ENCODE peak calls at places on chromosomes 5 and 9, in nine cellular contexts. H is IMR-90; D is uterus; T is CD8-positive, alpha-beta T cell; A is transverse colon; Z is right atrium auricular region; J is kidney; N is aorta; F is tibial artery. M is an unnamed sample.

GRCh38 chr5:129163979-129164378 is 69.4 kb downstream of the ISOC1 start:
- DNase-seq in A (no peak), Z (no peak), J (no peak), T (no peak), N (no peak), D (no peak), F (no peak), H (no peak), M (no peak)

GRCh38 chr5:122354293-122354692 is 42.3 kb downstream of the SNCAIP start:
- DNase-seq in Z (no peak), N (no peak), F (no peak), T (no peak), D (no peak), A (no peak), J (no peak), H (no peak), M (no peak)

GRCh38 chr5:90911169-90911568 is 352.6 kb downstream of the ADGRV1 start:
- DNase-seq in F (no peak), D (no peak), A (no peak), Z (no peak), T (no peak), H (no peak), J (no peak), N (no peak), M (no peak)

GRCh38 chr9:89359636-89360315 is 41.5 kb downstream of the SECISBP2 start:
- DNase-seq in F (no peak), Z (no peak), N (peak; percentile 58), J (no peak), H (peak; percentile 7), A (no peak), D (no peak), T (no peak), M (no peak)

GRCh38 chr9:124052401-124052800 is 40.8 kb downstream of the LHX2 start:
- DNase-seq in A (no peak), F (no peak), N (no peak), D (no peak), H (no peak), Z (no peak), T (no peak), J (no peak), M (no peak)

GRCh38 chr9:131478421-131478868 is 24.3 kb upstream of the POMT1 start:
- DNase-seq in F (no peak), Z (no peak), J (peak; percentile 74), A (peak; percentile 44), H (no peak), T (peak; percentile 50), D (no peak), N (peak; percentile 82), M (no peak)

GRCh38 chr9:116202219-116202912 is 48.8 kb downstream of the PAPPA start:
- DNase-seq in H (no peak), T (no peak), N (no peak), F (no peak), A (no peak), J (no peak), D (no peak), Z (no peak), M (no peak)

GRCh38 chr5:135930029-135930948 is 24.5 kb downstream of the LECT2 start:
- DNase-seq in F (no peak), Z (no peak), N (peak; percentile 75), H (no peak), T (no peak), A (no peak), J (peak; percentile 70), D (no peak), M (no peak)

GRCh38 chr5:137393196-137393993 is 105.7 kb downstream of the SPOCK1 start:
- DNase-seq in J (no peak), A (no peak), Z (no peak), N (no peak), F (no peak), T (no peak), D (no peak), H (no peak), M (no peak)

GRCh38 chr5:88846434-88846833 is 36.5 kb downstream of the MEF2C start:
- DNase-seq in A (no peak), J (no peak), N (no peak), D (no peak), H (no peak), T (no peak), F (no peak), Z (no peak), M (no peak)

GRCh38 chr5:35237580-35238376 is 7.5 kb upstream of the PRLR start:
- DNase-seq in Z (no peak), F (no peak), N (no peak), J (no peak), D (no peak), H (no peak), A (no peak), T (no peak), M (no peak)

GRCh38 chr9:135048046-135048757 is 39.3 kb upstream of the OLFM1 start:
- DNase-seq in Z (no peak), H (no peak), A (no peak), J (no peak), T (no peak), N (peak; percentile 69), F (no peak), D (no peak), M (no peak)

GRCh38 chr5:146475190-146475801 is 28.2 kb downstream of the TCERG1 start:
- DNase-seq in H (no peak), F (no peak), D (no peak), A (no peak), J (no peak), T (no peak), Z (no peak), N (no peak), M (no peak)

GRCh38 chr5:113283558-113283957 is 151.2 kb downstream of the TSSK1B start:
- DNase-seq in F (no peak), Z (no peak), H (no peak), N (no peak), J (no peak), T (no peak), A (no peak), D (no peak), M (no peak)

GRCh38 chr9:129146441-129146933 is 31.6 kb downstream of the IER5L start:
- DNase-seq in T (no peak), H (no peak), D (peak; percentile 76), J (peak; percentile 88), F (peak; percentile 33), A (no peak), Z (no peak), N (no peak), M (no peak)

GRCh38 chr9:6417186-6417585 is 4.2 kb downstream of the UHRF2 start:
- DNase-seq in A (no peak), T (no peak), Z (no peak), D (no peak), J (no peak), N (no peak), F (no peak), H (peak; percentile 28), M (no peak)

GRCh38 chr9:99368341-99369326 is 146.6 kb downstream of the SEC61B start:
- DNase-seq in F (peak; percentile 60), Z (peak; percentile 72), T (no peak), A (peak; percentile 10), D (peak; percentile 49), J (peak; percentile 77), N (peak; percentile 93), H (peak; percentile 83), M (no peak)

GRCh38 chr5:159210306-159210722 is 961 bp upstream of the RNF145 start:
- DNase-seq in N (no peak), H (no peak), T (no peak), J (no peak), A (peak; percentile 12), D (no peak), Z (no peak), F (no peak), M (no peak)

GRCh38 chr9:40925149-40925548 is 203.3 kb downstream of the FOXD4L6 start:
- DNase-seq in N (no peak), D (no peak), F (no peak), J (no peak), A (no peak), T (no peak), Z (peak; percentile 59), H (no peak), M (no peak)
- H3K9me3 ChIP-seq in N (peaks cover 33% of the 10 kb centered on the region), D (peaks cover 60% of the 10 kb centered on the region), F (peaks cover 85% of the 10 kb centered on the region), J (peaks cover 58% of the 10 kb centered on the region), A (peaks cover 41% of the 10 kb centered on the region), T (peaks cover 62% of the 10 kb centered on the region), Z (peaks cover 7% of the 10 kb centered on the region), H (peaks cover 50% of the 10 kb centered on the region), M (peaks cover 14% of the 10 kb centered on the region)

GRCh38 chr9:21528123-21528808 is 46.2 kb upstream of the IFNE start:
- DNase-seq in A (no peak), T (no peak), N (no peak), J (peak; percentile 54), D (no peak), Z (no peak), F (no peak), H (no peak), M (no peak)
- H3K9me3 ChIP-seq in A (no peaks in the 10 kb centered on the region), T (no peaks in the 10 kb centered on the region), N (peaks cover 1% of the 10 kb centered on the region), J (no peaks in the 10 kb centered on the region), D (no peaks in the 10 kb centered on the region), Z (no peaks in the 10 kb centered on the region), F (no peaks in the 10 kb centered on the region), H (no peaks in the 10 kb centered on the region), M (peaks cover 3% of the 10 kb centered on the region)

GRCh38 chr5:1428107-1428506 is 17.1 kb downstream of the SLC6A3 start:
- DNase-seq in D (no peak), H (no peak), N (no peak), F (no peak), Z (no peak), T (no peak), J (no peak), A (no peak), M (no peak)

GRCh38 chr5:1429066-1429465 is 16.2 kb downstream of the SLC6A3 start:
- DNase-seq in A (no peak), T (no peak), D (no peak), Z (no peak), H (no peak), F (no peak), N (peak; percentile 33), J (peak; percentile 12), M (peak; percentile 29)

GRCh38 chr5:1431021-1431811 is 14.0 kb downstream of the SLC6A3 start:
- DNase-seq in Z (no peak), F (no peak), H (no peak), A (no peak), J (peak; percentile 74), N (peak; percentile 63), T (no peak), D (no peak), M (peak; percentile 76)

GRCh38 chr5:1430121-1430795 is 15.0 kb downstream of the SLC6A3 start:
- DNase-seq in F (no peak), Z (no peak), J (peak; percentile 50), A (no peak), H (no peak), D (no peak), N (peak; percentile 59), T (no peak), M (peak; percentile 58)

GRCh38 chr5:1429501-1429900 is 15.7 kb downstream of the SLC6A3 start:
- DNase-seq in J (peak; percentile 22), F (no peak), A (no peak), T (no peak), H (no peak), Z (no peak), N (peak; percentile 44), D (no peak), M (peak; percentile 57)
- H3K9me3 ChIP-seq in J (peaks cover 5% of the 10 kb centered on the region), F (peaks cover 31% of the 10 kb centered on the region), A (peaks cover 14% of the 10 kb centered on the region), T (no peaks in the 10 kb centered on the region), H (peaks cover 33% of the 10 kb centered on the region), Z (peaks cover 6% of the 10 kb centered on the region), N (peaks cover 13% of the 10 kb centered on the region), D (peaks cover 6% of the 10 kb centered on the region), M (peaks cover 9% of the 10 kb centered on the region)

DNA sequence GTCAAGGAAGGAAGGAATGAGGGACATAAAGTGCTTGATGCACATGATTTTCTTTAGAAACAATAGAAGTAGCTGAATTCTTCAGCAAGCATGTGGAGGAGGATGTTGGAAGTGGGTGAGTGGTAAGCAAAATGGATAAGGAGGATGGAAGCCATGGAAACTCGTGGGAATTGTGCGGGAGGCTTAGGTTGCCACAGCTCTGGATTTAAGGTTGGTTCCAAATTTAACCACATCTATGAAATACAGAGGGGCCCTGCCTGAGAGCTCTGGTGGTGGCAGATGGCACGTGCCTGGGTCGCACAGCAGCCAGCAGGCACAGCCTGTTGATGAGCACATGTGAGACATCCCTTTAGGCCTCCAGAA is 284.7 kb downstream of the SMARCA2 start:
- DNase-seq in A (no peak), Z (no peak), D (no peak), F (no peak), T (no peak), J (no peak), N (no peak), H (no peak), M (no peak)
- H3K9me3 ChIP-seq in A (no peaks in the 10 kb centered on the region), Z (no peaks in the 10 kb centered on the region), D (no peaks in the 10 kb centered on the region), F (no peaks in the 10 kb centered on the region), T (no peaks in the 10 kb centered on the region), J (no peaks in the 10 kb centered on the region), N (no peaks in the 10 kb centered on the region), H (no peaks in the 10 kb centered on the region), M (no peaks in the 10 kb centered on the region)